ENCODE peak calls at places on chromosomes 6 and 20, in four cellular contexts. L, K, X and J are unnamed samples.

GRCh38 chr6:45209762-45210161 is 118.4 kb upstream of the RUNX2 start:
- DNase-seq in X (no peak), K (no peak), L (no peak), J (no peak)

GRCh38 chr6:154370545-154370944 is 13.9 kb upstream of the IPCEF1 start:
- DNase-seq in X (no peak), L (peak), K (peak), J (no peak)

GRCh38 chr6:142568857-142569597 is 267.2 kb downstream of the ADGRG6 start:
- DNase-seq in L (no peak), X (no peak), K (no peak), J (no peak)

GRCh38 chr6:35264550-35265274 is 5.2 kb downstream of the ZNF76 start:
- DNase-seq in L (no peak), K (no peak), X (no peak), J (no peak)

GRCh38 chr6:104579464-104579863 is 280.3 kb downstream of the HACE1 start:
- DNase-seq in X (no peak), L (no peak), K (no peak), J (no peak)

GRCh38 chr6:157019115-157019628 is 242.0 kb downstream of the ARID1B start:
- DNase-seq in K (peak), X (no peak), L (peak), J (no peak)

GRCh38 chr20:5372371-5372770 is 55.6 kb upstream of the PROKR2 start:
- DNase-seq in K (no peak), L (no peak), X (no peak), J (no peak)

GRCh38 chr20:41014557-41015088 is 14.0 kb upstream of the TOP1 start:
- DNase-seq in L (no peak), X (no peak), K (no peak), J (no peak)

GRCh38 chr6:122798099-122798641 is 9.1 kb downstream of the SMPDL3A start:
- DNase-seq in L (no peak), X (no peak), K (no peak), J (no peak)

GRCh38 chr6:13120483-13121482 is 207.6 kb downstream of the TBC1D7 start:
- DNase-seq in K (no peak), L (peak), X (no peak), J (peak)

GRCh38 chr6:158596861-158597260 is 37.0 kb downstream of the TMEM181 start:
- DNase-seq in X (no peak), L (peak), K (no peak), J (no peak)

GRCh38 chr6:100230976-100231316 is 233.8 kb downstream of the SIM1 start:
- DNase-seq in L (no peak), X (no peak), K (no peak), J (no peak)

GRCh38 chr6:149897015-149897697 is 757 bp downstream of the RAET1E start:
- DNase-seq in L (no peak), X (no peak), K (no peak), J (no peak)

GRCh38 chr20:58019027-58019849 is 209.2 kb downstream of the ANKRD60 start:
- DNase-seq in X (no peak), L (no peak), K (no peak), J (no peak)

GRCh38 chr6:157556671-157557430 is 175.9 kb downstream of the ZDHHC14 start:
- DNase-seq in L (no peak), X (no peak), K (no peak), J (no peak)

GRCh38 chr6:151263967-151264366 is 24.2 kb downstream of the AKAP12 start:
- DNase-seq in L (no peak), X (no peak), K (no peak), J (no peak)
- TF ChIP-seq USF1 in L (no peak), X (no peak), K (no peak), J (no peak)

GRCh38 chr20:50003253-50003656 is 20.5 kb downstream of the SNAI1 start:
- DNase-seq in L (no peak), K (no peak), X (no peak), J (no peak)
- TF ChIP-seq USF1 in L (peak), K (peak), X (no peak), J (no peak)

GRCh38 chr6:42451595-42452170 is at the start of gene TRERF1:
- DNase-seq in K (peak), L (peak), X (no peak), J (peak)

GRCh38 chr6:42450314-42451145 is 1.2 kb downstream of the TRERF1 start:
- DNase-seq in X (no peak), L (no peak), K (no peak), J (no peak)

GRCh38 chr6:42452171-42453026 is 673 bp upstream of the TRERF1 start:
- DNase-seq in K (peak), X (no peak), L (peak), J (peak)

GRCh38 chr6:42449917-42450313 is 1.8 kb downstream of the TRERF1 start:
- DNase-seq in K (no peak), X (no peak), L (no peak), J (no peak)

DNA sequence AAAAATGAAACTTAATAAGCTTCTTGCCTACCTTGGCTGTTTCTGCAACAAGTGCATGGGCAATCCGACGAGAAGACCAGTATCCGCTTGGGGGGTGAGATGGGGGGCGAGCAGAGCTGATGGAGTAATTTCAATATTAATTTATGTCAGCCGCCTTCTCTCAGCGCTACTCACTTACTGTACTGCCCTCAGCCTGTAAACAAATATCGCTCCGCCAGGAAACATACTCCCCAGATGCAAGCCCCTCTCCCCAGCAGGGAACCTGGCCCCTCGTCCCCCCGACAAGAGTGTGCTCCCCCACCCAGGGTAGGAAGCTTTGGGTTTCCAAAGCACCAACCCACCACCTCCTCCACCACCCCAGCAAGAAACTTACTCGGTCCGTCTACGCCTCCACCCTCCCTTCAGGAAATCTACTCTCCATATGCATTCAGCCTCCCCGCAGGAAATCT is 556 bp downstream of the TRERF1 start:
- DNase-seq in K (no peak), L (no peak), X (no peak), J (no peak)
- TF ChIP-seq USF1 in K (no peak), L (no peak), X (no peak), J (no peak)

DNA sequence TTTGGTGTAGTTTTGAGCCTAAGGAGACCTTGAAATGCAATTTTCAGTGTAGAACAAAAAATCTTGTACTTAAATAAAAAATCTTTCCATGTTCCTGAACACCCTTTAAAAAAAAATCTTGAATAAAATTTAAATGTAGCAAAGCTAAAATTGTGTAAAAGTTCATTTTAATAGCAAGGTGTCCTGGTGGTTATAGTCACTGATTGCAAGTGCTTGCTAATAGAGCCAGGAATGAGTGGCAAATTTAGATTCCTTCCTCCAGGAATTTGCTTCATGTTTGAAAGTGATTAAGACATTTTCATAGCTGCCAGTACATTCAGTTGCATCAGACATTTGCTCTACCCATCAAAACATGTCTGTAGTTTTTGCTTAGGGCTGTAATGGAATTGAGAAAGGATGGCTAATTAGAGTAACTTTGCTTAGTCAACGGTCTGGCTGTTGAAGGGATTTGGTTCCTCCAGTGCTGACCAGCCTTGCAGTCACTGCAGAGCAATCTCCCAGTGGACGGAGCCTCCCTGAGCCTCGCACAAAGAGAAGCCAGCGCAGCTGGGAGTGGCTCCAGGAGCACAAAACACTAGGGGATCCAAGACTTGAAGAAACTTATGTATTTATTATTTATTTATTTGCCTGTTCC is 36.5 kb downstream of the AKAP12 start:
- DNase-seq in X (no peak), K (no peak), L (peak), J (no peak)
- TF ChIP-seq USF1 in X (no peak), K (no peak), L (no peak), J (no peak)

GRCh38 chr20:9218412-9219001 is 149.6 kb downstream of the PLCB4 start:
- DNase-seq in K (peak), X (no peak), L (no peak), J (no peak)
- TF ChIP-seq USF1 in K (no peak), X (no peak), L (no peak), J (no peak)

GRCh38 chr6:87407896-87408720 is at the start of gene CFAP206:
- DNase-seq in X (peak), K (peak), L (peak), J (peak)
- TF ChIP-seq USF1 in X (no peak), K (no peak), L (no peak), J (no peak)